ENCODE peak calls at places on chromosome 15, in eight cellular contexts. N, Y, K, B, T, P, Z and L are unnamed samples.

GRCh38 chr15:100201376-100202280 is 140.1 kb downstream of the ADAMTS17 start:
- DNase-seq in P (peak; percentile 62), K (peak; percentile 83), Y (peak; percentile 28), T (peak; percentile 73), N (no peak), B (no peak), Z (no peak), L (peak; percentile 71)

GRCh38 chr15:31216210-31216911 is 110.3 kb upstream of the KLF13 start:
- DNase-seq in Z (peak; percentile 68), Y (peak; percentile 86), B (no peak), N (no peak), T (peak; percentile 98), K (peak; percentile 83), P (no peak), L (peak; percentile 66)

GRCh38 chr15:101614761-101615160 is 37.4 kb downstream of the TM2D3 start:
- DNase-seq in Z (no peak), N (no peak), B (no peak), T (no peak), Y (no peak), P (no peak), K (no peak), L (no peak)

GRCh38 chr15:28103402-28103801 is 4.3 kb upstream of the OCA2 start:
- DNase-seq in B (no peak), Y (peak; percentile 19), N (no peak), P (no peak), Z (no peak), K (no peak), T (no peak), L (no peak)

GRCh38 chr15:68154923-68155559 is 50.1 kb downstream of the CALML4 start:
- DNase-seq in N (no peak), B (peak; percentile 40), K (peak; percentile 72), Y (peak; percentile 67), T (peak; percentile 36), Z (peak; percentile 28), P (peak; percentile 72), L (peak; percentile 36)

GRCh38 chr15:87739866-87740265 is 516.7 kb downstream of the NTRK3 start:
- DNase-seq in Z (no peak), N (no peak), K (no peak), P (no peak), Y (no peak), T (no peak), B (no peak), L (no peak)

GRCh38 chr15:25985179-25985578 is 122.1 kb upstream of the ATP10A start:
- DNase-seq in P (no peak), N (no peak), K (no peak), T (no peak), Z (no peak), B (no peak), Y (no peak), L (no peak)

GRCh38 chr15:58748040-58748786 is 1.3 kb downstream of the ADAM10 start:
- DNase-seq in N (no peak), Y (no peak), K (peak; percentile 77), P (peak; percentile 19), Z (no peak), T (peak; percentile 12), B (no peak), L (peak; percentile 71)

GRCh38 chr15:35014265-35014664 is 26.2 kb upstream of the ZNF770 start:
- DNase-seq in K (no peak), N (no peak), P (no peak), B (no peak), Z (no peak), Y (no peak), T (no peak), L (no peak)

GRCh38 chr15:71275098-71275497 is 159.8 kb downstream of the THSD4 start:
- DNase-seq in K (no peak), Z (no peak), Y (no peak), T (no peak), P (peak; percentile 87), N (no peak), B (peak; percentile 78), L (no peak)

GRCh38 chr15:69224383-69224782 is 63.9 kb downstream of the GLCE start:
- DNase-seq in B (no peak), K (no peak), N (no peak), Z (peak; percentile 18), Y (no peak), P (no peak), T (no peak), L (no peak)

GRCh38 chr15:69225355-69226027 is 65.1 kb downstream of the GLCE start:
- DNase-seq in Y (no peak), T (no peak), N (no peak), Z (no peak), P (peak; percentile 58), B (no peak), K (peak; percentile 9), L (no peak)

GRCh38 chr15:69222002-69222474 is 61.6 kb downstream of the GLCE start:
- DNase-seq in N (no peak), Z (no peak), K (no peak), P (no peak), T (no peak), Y (no peak), B (no peak), L (no peak)

GRCh38 chr15:69223083-69223813 is 62.8 kb downstream of the GLCE start:
- DNase-seq in B (no peak), T (no peak), Z (no peak), N (no peak), Y (no peak), P (no peak), K (no peak), L (no peak)

GRCh38 chr15:69226028-69226355 is 65.6 kb downstream of the GLCE start:
- DNase-seq in Z (no peak), B (no peak), N (no peak), Y (no peak), T (no peak), K (no peak), P (no peak), L (no peak)
- TF ChIP-seq CTCF in Z (no peak), B (no peak), N (no peak), Y (no peak), T (no peak), K (peak; percentile 15), P (no peak), L (no peak)

DNA sequence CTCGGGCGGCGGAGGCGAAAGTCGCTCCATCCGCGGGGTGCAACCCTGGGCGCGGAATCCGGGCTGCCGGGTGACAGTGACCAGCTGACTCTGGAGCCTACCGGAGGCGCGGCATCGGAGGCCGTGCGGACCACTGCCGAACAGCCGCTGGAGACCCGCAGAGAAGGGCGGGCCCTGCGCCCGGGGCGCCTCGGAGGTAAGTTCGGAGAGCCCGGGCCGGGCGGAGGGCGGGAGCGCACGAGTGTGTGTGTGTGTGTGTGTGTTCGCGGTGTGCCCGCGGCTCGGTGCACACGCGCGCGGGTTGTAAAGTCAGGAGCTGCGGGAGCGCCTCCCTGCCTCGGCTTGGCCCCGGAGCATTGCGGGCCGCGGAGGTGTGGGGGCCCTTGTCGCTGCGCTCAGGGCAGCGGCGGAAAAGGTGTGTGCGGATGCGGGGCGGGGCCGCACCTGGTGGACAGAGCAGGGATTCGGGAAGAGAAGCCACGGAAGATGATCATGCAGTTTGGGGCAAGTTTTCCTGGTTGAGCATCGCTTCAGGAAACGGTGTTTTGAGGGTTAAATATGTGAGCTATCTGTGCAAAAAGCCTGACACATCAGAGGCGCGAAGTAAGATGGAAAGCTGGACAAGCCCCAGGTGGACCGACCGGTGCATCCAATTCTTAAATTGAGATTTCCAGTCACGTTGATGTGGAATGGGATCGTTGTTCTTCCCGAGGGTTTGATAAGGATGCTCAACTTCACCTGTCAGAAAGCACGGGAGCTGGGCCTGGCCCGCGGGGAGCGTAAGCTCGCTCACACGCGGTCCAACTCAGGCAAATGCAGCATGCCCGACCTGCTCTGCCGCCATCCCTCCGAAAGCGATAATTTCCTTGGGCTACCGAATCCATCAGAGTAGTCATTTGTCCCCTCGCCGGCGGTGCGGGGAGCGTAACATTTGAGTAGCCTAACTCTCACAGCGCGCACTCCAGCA is 492 bp downstream of the MINAR1 start:
- DNase-seq in N (no peak), B (no peak), Z (peak; percentile 66), P (no peak), Y (peak; percentile 85), K (no peak), T (no peak), L (no peak)
- TF ChIP-seq CTCF in N (no peak), B (no peak), Z (no peak), P (no peak), Y (peak; percentile 44), K (no peak), T (no peak), L (no peak)

GRCh38 chr15:48883699-48884098 is 5.8 kb downstream of the EID1 start:
- DNase-seq in K (no peak), N (no peak), T (no peak), P (no peak), Y (no peak), B (no peak), Z (no peak), L (no peak)
- TF ChIP-seq CTCF in K (no peak), N (no peak), T (no peak), P (no peak), Y (no peak), B (no peak), Z (no peak), L (no peak)

GRCh38 chr15:75201609-75202250 is at the start of gene C15orf39:
- DNase-seq in P (peak; percentile 61), B (peak; percentile 27), N (peak; percentile 72), T (peak; percentile 67), K (peak; percentile 87), Y (peak; percentile 94), Z (peak; percentile 72), L (peak; percentile 73)
- TF ChIP-seq CTCF in P (peak; percentile 60), B (peak; percentile 58), N (peak; percentile 89), T (peak; percentile 31), K (peak; percentile 87), Y (peak; percentile 99), Z (peak; percentile 92), L (peak; percentile 99)

DNA sequence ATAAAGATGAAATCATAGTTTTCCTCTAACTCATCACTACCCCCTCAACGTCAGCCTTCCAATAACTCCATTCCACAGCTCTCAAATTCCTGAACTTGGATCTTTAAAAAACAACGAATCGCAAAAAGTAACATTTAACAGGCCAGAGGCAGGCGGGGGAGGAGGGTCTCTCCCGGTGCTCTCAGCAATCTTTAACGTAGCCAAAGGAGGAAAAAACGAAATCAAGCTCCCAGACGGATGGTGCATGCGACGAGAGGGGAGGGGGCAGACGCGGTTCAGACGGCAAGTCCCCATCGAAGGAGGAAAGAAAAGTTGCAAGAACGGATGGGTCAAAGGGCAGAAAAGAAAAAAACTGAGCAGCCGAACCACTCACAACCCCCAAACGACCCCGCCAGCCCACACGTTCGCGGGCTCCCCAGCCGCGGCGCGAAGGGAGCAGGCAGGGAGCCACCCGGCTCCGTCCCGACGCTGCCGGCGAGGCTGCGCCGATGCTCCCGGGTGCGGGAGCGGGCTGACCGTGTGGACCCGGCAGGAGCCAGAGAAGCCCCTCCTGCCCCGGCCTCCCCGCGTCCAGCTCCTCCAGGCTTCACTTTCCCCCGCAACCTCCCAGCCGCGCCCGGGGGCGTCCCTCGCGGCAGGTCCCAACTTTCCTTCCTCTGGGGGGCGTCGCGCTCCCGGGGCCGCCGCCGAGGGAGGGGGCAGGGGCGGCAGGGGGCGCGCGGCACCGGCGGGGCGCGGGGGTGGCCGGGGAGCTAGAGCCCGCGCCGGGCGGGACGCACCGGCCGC is 661 bp downstream of the PEAK1 start:
- DNase-seq in Z (peak; percentile 60), B (peak; percentile 18), T (peak; percentile 3), P (peak; percentile 20), K (no peak), Y (peak; percentile 80), N (peak; percentile 37), L (peak; percentile 60)
- TF ChIP-seq CTCF in Z (no peak), B (peak; percentile 32), T (no peak), P (peak; percentile 26), K (peak; percentile 53), Y (no peak), N (no peak), L (no peak)